ENCODE peak calls at places on chromosomes 3 and 15, in five cellular contexts. N is A549, S is mesenchymal stem cell, U is hepatocyte, C is GM23248. G is an unnamed sample.

GRCh38 chr15:100771745-100772144 is 107.9 kb upstream of the ALDH1A3 start:
- DNase-seq in N (no peak), S (no peak), U (peak; percentile 60), C (peak; percentile 27), G (no peak)

GRCh38 chr3:84510007-84510406 is 448.8 kb upstream of the CADM2 start:
- DNase-seq in N (no peak), S (no peak), U (no peak), C (no peak), G (no peak)

GRCh38 chr15:34011476-34011875 is 27.5 kb downstream of the AVEN start:
- DNase-seq in N (no peak), S (no peak), U (no peak), C (no peak), G (no peak)

GRCh38 chr3:111764645-111765091 is 94.4 kb upstream of the PHLDB2 start:
- DNase-seq in N (no peak), S (peak; percentile 70), U (peak; percentile 34), C (peak; percentile 81), G (peak; percentile 63)

GRCh38 chr3:141834296-141834695 is 42.1 kb upstream of the ATP1B3 start:
- DNase-seq in N (no peak), S (no peak), U (no peak), C (no peak), G (no peak)

GRCh38 chr3:126300001-126300760 is 57.0 kb downstream of the KLF15 start:
- DNase-seq in N (no peak), S (no peak), U (no peak), C (no peak), G (no peak)

GRCh38 chr3:184651945-184652344 is 59.9 kb downstream of the MAGEF1 start:
- DNase-seq in N (no peak), S (no peak), U (no peak), C (no peak), G (peak; percentile 54)

GRCh38 chr3:191435981-191436380 is 25.0 kb upstream of the PYDC2 start:
- DNase-seq in N (no peak), S (no peak), U (no peak), C (no peak), G (no peak)

GRCh38 chr3:16177962-16178627 is 3.6 kb downstream of the GALNT15 start:
- DNase-seq in N (peak; percentile 72), S (peak; percentile 88), U (peak; percentile 89), C (peak; percentile 95), G (peak; percentile 84)

GRCh38 chr3:150249776-150250175 is 158.3 kb upstream of the TSC22D2 start:
- DNase-seq in N (no peak), S (no peak), U (no peak), C (no peak), G (no peak)

GRCh38 chr15:81157939-81158223 is 23.8 kb downstream of the CFAP161 start:
- DNase-seq in N (no peak), S (no peak), U (no peak), C (no peak), G (no peak)

GRCh38 chr3:140898340-140899180 is 43.1 kb upstream of the SLC25A36 start:
- DNase-seq in N (no peak), S (peak; percentile 77), U (peak; percentile 75), C (peak; percentile 89), G (peak; percentile 65)

GRCh38 chr15:98597666-98598065 is 50.7 kb upstream of the IGF1R start:
- DNase-seq in N (no peak), S (no peak), U (no peak), C (no peak), G (peak; percentile 32)

DNA sequence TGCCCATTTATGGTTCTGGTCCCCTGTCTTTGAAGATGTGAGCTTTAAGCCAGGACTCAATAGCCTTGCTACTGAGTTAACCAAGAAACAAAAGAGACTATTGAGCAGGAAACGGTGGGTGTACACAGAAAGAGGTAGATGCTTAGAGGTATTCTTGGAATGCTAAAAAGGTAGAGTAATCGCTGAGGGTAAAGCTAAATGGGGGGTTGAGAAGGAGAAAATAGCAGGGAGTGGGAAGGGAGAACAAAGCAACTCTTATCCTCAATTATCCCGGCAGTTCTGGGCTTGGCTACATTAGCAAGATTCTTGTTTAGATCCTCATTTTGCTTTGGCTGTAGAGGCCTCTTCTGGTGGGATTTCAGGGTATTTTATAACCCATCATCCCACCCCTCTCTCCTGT is 234.5 kb upstream of the CCDC54 start:
- DNase-seq in N (no peak), S (no peak), U (no peak), C (no peak), G (no peak)
- H3K4me2 ChIP-seq in N (no peak overlapping the region), S (no peak overlapping the region), U (no peak overlapping the region), C (no peak overlapping the region), G (no peak overlapping the region)

GRCh38 chr3:60365360-60365759 is 885.9 kb downstream of the FHIT start:
- DNase-seq in N (no peak), S (peak; percentile 5), U (no peak), C (peak; percentile 29), G (peak; percentile 43)
- H3K4me2 ChIP-seq in N (no peak overlapping the region), S (no peak overlapping the region), U (no peak overlapping the region), C (peak overlapping the region; percentile 13), G (peak overlapping the region; percentile 12)

GRCh38 chr3:195177432-195178123 is 93.4 kb downstream of the XXYLT1 start:
- DNase-seq in N (no peak), S (no peak), U (no peak), C (no peak), G (no peak)

GRCh38 chr3:195180490-195181106 is 90.4 kb downstream of the XXYLT1 start:
- DNase-seq in N (no peak), S (peak; percentile 44), U (no peak), C (no peak), G (no peak)

GRCh38 chr3:195179782-195180489 is 91.0 kb downstream of the XXYLT1 start:
- DNase-seq in N (no peak), S (no peak), U (no peak), C (no peak), G (no peak)

GRCh38 chr3:195176776-195177175 is 94.2 kb downstream of the XXYLT1 start:
- DNase-seq in N (no peak), S (no peak), U (no peak), C (no peak), G (no peak)

DNA sequence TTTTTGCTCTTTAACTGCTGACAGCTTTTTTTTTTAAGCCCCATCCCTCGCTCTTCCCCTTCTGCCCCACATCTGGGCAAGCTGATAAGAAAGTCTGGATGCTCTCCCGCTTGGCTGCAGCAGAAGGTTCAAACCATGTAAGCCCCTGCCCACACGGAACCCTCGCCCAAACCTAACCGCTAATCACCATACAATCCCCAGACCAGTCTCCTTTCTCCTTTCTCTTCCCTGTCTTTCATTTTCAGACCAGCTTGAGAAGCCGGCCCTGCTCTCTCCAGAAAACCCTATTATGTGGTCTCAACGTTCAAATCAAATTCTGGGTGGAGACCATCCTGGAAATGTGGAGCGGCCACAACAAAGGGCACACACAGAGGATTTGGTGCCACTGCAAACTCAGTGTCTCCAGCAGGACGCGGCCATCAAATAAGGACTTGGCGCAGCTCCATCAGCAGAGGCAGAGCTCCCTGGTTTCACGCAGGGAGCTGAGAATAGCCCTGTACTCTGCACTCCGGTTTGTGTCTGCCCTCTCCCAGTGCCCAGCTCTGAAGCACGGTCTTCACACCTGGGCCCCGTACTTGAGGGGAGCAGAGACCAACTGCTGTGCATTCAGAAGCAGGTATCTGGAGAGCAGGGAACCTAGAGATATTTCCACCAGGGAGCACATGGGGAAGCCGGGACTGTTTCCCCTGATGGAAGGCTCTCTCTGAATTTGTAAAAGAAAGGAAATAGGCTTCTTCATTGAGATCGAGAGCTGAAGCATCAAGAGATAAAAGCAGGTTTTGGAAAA is 92.6 kb downstream of the XXYLT1 start:
- DNase-seq in N (no peak), S (no peak), U (no peak), C (no peak), G (no peak)
- H3K4me2 ChIP-seq in N (no peak overlapping the region), S (no peak overlapping the region), U (no peak overlapping the region), C (no peak overlapping the region), G (no peak overlapping the region)

DNA sequence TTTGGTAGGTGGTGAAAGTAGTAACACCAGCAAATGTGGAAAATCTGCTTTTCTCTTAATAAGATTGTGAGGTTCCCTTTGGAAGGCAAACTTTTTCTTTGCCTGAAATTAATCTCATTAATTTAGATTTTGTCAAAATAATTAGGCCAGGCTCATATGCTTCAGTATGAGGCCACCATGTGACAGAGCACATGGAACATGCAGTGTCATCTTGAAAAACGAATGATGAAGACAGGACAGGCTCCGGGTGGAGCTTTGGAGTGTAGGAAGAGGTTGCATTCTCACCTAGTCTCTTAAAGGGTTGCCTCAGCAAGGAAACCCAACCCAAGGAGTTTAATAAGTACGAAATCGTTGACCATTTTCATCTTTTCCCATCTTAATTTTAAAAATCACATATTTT is 18.6 kb upstream of the LZTFL1 start:
- DNase-seq in N (no peak), S (no peak), U (no peak), C (no peak), G (no peak)
- H3K4me2 ChIP-seq in N (no peak overlapping the region), S (no peak overlapping the region), U (peak overlapping the region; percentile 61), C (no peak overlapping the region), G (no peak overlapping the region)

DNA sequence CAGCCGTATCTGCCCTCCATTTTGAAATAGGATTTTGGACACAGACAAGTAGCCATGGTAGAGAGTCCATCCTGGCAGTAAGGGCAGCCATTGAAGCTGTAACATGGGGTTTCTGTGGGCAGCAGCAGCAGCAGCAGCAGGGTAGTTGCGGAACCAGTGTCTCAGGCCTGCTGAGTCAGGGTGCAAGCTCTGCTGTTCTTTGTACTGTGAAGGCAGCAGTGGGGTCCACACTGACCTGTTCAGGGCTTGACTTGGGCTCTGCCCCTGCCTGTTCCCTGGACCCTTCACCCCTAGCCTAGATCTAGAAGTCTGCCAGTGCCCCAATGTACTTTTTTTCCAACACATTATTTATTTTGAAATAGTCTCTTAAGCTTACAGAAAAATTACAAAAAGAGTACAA is 9.7 kb downstream of the PEX5L start:
- DNase-seq in N (no peak), S (no peak), U (no peak), C (no peak), G (no peak)
- H3K4me2 ChIP-seq in N (no peak overlapping the region), S (no peak overlapping the region), U (no peak overlapping the region), C (no peak overlapping the region), G (no peak overlapping the region)

GRCh38 chr3:31157028-31157694 is 262.7 kb upstream of the GADL1 start:
- DNase-seq in N (no peak), S (no peak), U (no peak), C (no peak), G (peak; percentile 22)

GRCh38 chr3:31159331-31160039 is 265.0 kb upstream of the GADL1 start:
- DNase-seq in N (no peak), S (no peak), U (no peak), C (no peak), G (no peak)

GRCh38 chr3:31161889-31162288 is 267.4 kb upstream of the GADL1 start:
- DNase-seq in N (no peak), S (no peak), U (no peak), C (no peak), G (no peak)

DNA sequence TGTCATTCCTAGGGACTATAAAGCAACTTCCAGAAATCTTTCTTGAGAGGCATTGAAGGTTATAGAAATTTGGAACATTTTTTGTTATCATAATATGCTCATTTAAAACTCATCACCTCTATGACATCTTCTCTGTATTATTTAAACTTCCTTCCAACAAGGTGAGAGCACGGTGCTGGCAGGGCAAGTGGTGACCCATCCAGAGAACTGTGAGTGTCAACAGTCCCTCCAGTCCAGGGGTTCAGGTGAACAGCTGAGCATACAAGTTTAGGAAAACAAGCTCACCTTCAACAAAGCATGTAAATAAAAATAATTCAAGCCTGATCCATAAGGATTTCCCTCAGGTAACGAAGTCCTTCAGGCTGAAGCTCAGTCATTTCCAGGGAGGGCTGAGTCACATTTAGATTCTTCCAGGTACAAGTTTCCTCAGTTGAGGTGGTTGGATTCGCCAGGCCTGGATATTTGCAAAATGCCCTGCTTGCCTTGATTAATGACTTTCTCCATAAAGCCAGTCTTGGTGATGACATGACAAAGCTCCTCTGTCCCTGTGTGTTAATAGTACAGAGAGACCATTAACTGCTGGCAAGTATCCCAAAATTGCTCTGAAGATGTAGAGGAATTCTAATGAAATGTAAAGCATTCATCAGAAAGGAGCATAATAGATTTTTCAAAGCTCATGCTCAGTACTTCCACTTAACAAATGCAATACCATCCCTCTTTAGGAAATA is 263.6 kb upstream of the GADL1 start:
- DNase-seq in N (no peak), S (peak; percentile 21), U (no peak), C (peak; percentile 35), G (peak; percentile 16)
- H3K4me2 ChIP-seq in N (no peak overlapping the region), S (no peak overlapping the region), U (no peak overlapping the region), C (no peak overlapping the region), G (no peak overlapping the region)

G was measured in PC-3.